ENCODE peak calls at places on chromosomes 3 and 15, in ten cellular contexts. N, W, D, Q, G, A, T, B, Y and X are unnamed samples. For H3K27me3, the result is how much of the 10 kb centered on the place peaks cover.

GRCh38 chr3:115999598-115999997 is 376.3 kb downstream of the GAP43 start:
- DNase-seq in N (peak), W (peak), D (no peak), Q (no peak), G (peak), A (no peak), T (no peak), B (no peak), Y (no peak), X (no peak)

GRCh38 chr15:69508659-69509058 is 56.0 kb downstream of the RPLP1 start:
- DNase-seq in N (no peak), W (no peak), D (no peak), Q (no peak), G (no peak), A (no peak), T (no peak), B (no peak), Y (no peak), X (no peak)

GRCh38 chr15:69093127-69093526 is 67.3 kb upstream of the GLCE start:
- DNase-seq in N (no peak), W (no peak), D (no peak), Q (no peak), G (peak), A (no peak), T (no peak), B (no peak), Y (no peak), X (peak)

GRCh38 chr3:189419683-189420082 is 211.5 kb upstream of the TP63 start:
- DNase-seq in N (peak), W (no peak), D (no peak), Q (no peak), G (no peak), A (no peak), T (no peak), B (no peak), Y (no peak), X (no peak)

GRCh38 chr15:85381850-85382751 is 1.7 kb downstream of the AKAP13 start:
- DNase-seq in N (no peak), W (no peak), D (no peak), Q (no peak), G (no peak), A (no peak), T (no peak), B (no peak), Y (no peak), X (no peak)

GRCh38 chr3:41169038-41169437 is 30.3 kb upstream of the CTNNB1 start:
- DNase-seq in N (no peak), W (no peak), D (no peak), Q (no peak), G (no peak), A (no peak), T (no peak), B (no peak), Y (no peak), X (no peak)

GRCh38 chr15:83282859-83283812 is 1.3 kb downstream of the BNC1 start:
- DNase-seq in N (peak), W (no peak), D (no peak), Q (peak), G (no peak), A (no peak), T (no peak), B (no peak), Y (peak), X (peak)

GRCh38 chr15:29936353-29937049 is 114.2 kb upstream of the TJP1 start:
- DNase-seq in N (peak), W (no peak), D (no peak), Q (no peak), G (peak), A (no peak), T (no peak), B (no peak), Y (no peak), X (no peak)

GRCh38 chr3:110193114-110193513 is 855.8 kb upstream of the DPPA4 start:
- DNase-seq in N (no peak), W (no peak), D (no peak), Q (no peak), G (no peak), A (no peak), T (no peak), B (no peak), Y (no peak), X (no peak)

GRCh38 chr3:117669761-117670160 is 960.2 kb downstream of the TUSC7 start:
- DNase-seq in N (no peak), W (no peak), D (no peak), Q (no peak), G (no peak), A (no peak), T (no peak), B (no peak), Y (no peak), X (no peak)

GRCh38 chr15:84658080-84658787 is at the start of gene NMB:
- DNase-seq in N (peak), W (peak), D (peak), Q (peak), G (peak), A (no peak), T (peak), B (peak), Y (peak), X (peak)

GRCh38 chr3:45687828-45688193 is 1.4 kb upstream of the SACM1L start:
- DNase-seq in N (no peak), W (no peak), D (no peak), Q (no peak), G (no peak), A (no peak), T (no peak), B (no peak), Y (no peak), X (no peak)

GRCh38 chr3:104521606-104522336 is 844.9 kb upstream of the ALCAM start:
- DNase-seq in N (no peak), W (no peak), D (no peak), Q (no peak), G (no peak), A (no peak), T (peak), B (peak), Y (peak), X (no peak)

GRCh38 chr3:197088370-197088769 is 58.8 kb upstream of the MELTF start:
- DNase-seq in N (no peak), W (no peak), D (no peak), Q (no peak), G (no peak), A (no peak), T (no peak), B (no peak), Y (no peak), X (no peak)

GRCh38 chr3:71010731-71011455 is 572.6 kb downstream of the FOXP1 start:
- DNase-seq in N (no peak), W (no peak), D (peak), Q (no peak), G (peak), A (no peak), T (no peak), B (peak), Y (no peak), X (no peak)

GRCh38 chr3:32443471-32443870 is 51.8 kb downstream of the CMTM7 start:
- DNase-seq in N (peak), W (no peak), D (no peak), Q (no peak), G (peak), A (no peak), T (no peak), B (no peak), Y (no peak), X (no peak)

GRCh38 chr3:46540550-46540949 is 25.6 kb downstream of the LRRC2 start:
- DNase-seq in N (no peak), W (no peak), D (no peak), Q (no peak), G (no peak), A (no peak), T (no peak), B (no peak), Y (no peak), X (no peak)

GRCh38 chr3:197154-197855 is 742 bp downstream of the CHL1 start:
- DNase-seq in N (no peak), W (peak), D (no peak), Q (no peak), G (no peak), A (no peak), T (no peak), B (no peak), Y (no peak), X (peak)

GRCh38 chr3:168624892-168625291 is 529.2 kb upstream of the GOLIM4 start:
- DNase-seq in N (no peak), W (no peak), D (no peak), Q (no peak), G (no peak), A (no peak), T (no peak), B (no peak), Y (no peak), X (no peak)

GRCh38 chr3:82581350-82581749 is 819.9 kb upstream of the GBE1 start:
- DNase-seq in N (no peak), W (no peak), D (no peak), Q (no peak), G (no peak), A (no peak), T (no peak), B (no peak), Y (no peak), X (no peak)

GRCh38 chr15:56871867-56872266 is 46.6 kb upstream of the TCF12 start:
- DNase-seq in N (no peak), W (no peak), D (no peak), Q (no peak), G (peak), A (no peak), T (no peak), B (no peak), Y (no peak), X (no peak)

GRCh38 chr15:70936326-70936725 is 43.7 kb downstream of the LRRC49 start:
- DNase-seq in N (peak), W (no peak), D (no peak), Q (no peak), G (peak), A (no peak), T (no peak), B (no peak), Y (no peak), X (no peak)

GRCh38 chr3:193910886-193911738 is 224.8 kb upstream of the HES1 start:
- DNase-seq in N (no peak), W (no peak), D (no peak), Q (no peak), G (no peak), A (no peak), T (no peak), B (no peak), Y (peak), X (no peak)

GRCh38 chr3:149258298-149258697 is 36.7 kb upstream of the CP start:
- DNase-seq in N (no peak), W (no peak), D (no peak), Q (peak), G (peak), A (no peak), T (no peak), B (no peak), Y (peak), X (peak)

GRCh38 chr3:38004415-38005075 is 14.0 kb downstream of the VILL start:
- DNase-seq in N (peak), W (peak), D (peak), Q (peak), G (peak), A (no peak), T (peak), B (peak), Y (peak), X (peak)

GRCh38 chr3:195245531-195245951 is 25.4 kb downstream of the XXYLT1 start:
- DNase-seq in N (no peak), W (no peak), D (no peak), Q (no peak), G (no peak), A (no peak), T (no peak), B (no peak), Y (no peak), X (no peak)

GRCh38 chr3:146499701-146500100 is 30.3 kb upstream of the PLSCR2 start:
- DNase-seq in N (no peak), W (no peak), D (no peak), Q (no peak), G (no peak), A (no peak), T (no peak), B (no peak), Y (no peak), X (no peak)

GRCh38 chr15:78620021-78620838 is 566 bp downstream of the CHRNA3 start:
- DNase-seq in N (no peak), W (no peak), D (no peak), Q (no peak), G (no peak), A (no peak), T (no peak), B (no peak), Y (no peak), X (no peak)
- H3K27me3 ChIP-seq in N (under half), W (half or more), D (under half), Q (under half), G (half or more), A (under half), T (half or more), B (under half), Y (under half), X (half or more)

GRCh38 chr3:52006017-52006819 is 10.5 kb upstream of the RPL29 start:
- DNase-seq in N (no peak), W (no peak), D (no peak), Q (no peak), G (no peak), A (no peak), T (no peak), B (no peak), Y (no peak), X (no peak)

GRCh38 chr3:52002768-52003167 is 7.1 kb upstream of the RPL29 start:
- DNase-seq in N (no peak), W (no peak), D (no peak), Q (no peak), G (no peak), A (no peak), T (no peak), B (no peak), Y (no peak), X (no peak)

GRCh38 chr3:52005571-52005986 is 9.9 kb upstream of the RPL29 start:
- DNase-seq in N (no peak), W (peak), D (no peak), Q (peak), G (peak), A (peak), T (no peak), B (no peak), Y (peak), X (no peak)

GRCh38 chr3:52004906-52005395 is 9.3 kb upstream of the RPL29 start:
- DNase-seq in N (no peak), W (no peak), D (no peak), Q (no peak), G (no peak), A (no peak), T (no peak), B (no peak), Y (no peak), X (no peak)

DNA sequence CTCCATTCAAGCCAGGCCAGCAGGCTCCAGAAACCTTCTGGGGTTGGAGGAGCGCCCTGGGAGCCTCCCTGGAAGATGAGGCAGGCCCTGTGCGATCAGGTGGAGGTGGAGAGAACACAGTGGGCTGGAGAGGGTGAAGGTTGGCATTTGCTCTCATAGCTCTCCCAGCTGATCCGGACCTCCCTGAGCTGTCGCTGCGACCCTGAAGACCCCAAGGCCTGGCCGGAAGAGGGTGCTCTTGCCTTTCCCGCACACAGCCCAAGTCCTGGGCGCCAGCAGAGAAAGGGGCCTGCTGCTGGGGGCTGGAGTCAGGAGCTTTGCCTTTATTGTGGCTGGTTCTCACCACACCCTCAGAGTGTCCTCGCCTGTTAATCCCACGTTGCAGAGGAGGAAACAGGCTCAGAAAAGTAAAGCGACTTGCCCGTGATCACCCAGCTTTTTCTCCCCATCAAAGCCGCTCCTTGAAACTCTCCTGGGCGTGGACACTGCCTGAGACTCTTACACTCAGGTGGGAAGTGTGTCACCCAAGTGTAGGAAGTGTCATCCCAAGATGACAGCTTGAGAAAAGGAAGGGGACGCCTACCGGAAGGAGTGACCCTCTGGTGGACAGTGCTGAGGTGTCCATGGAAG is 8.6 kb upstream of the RPL29 start:
- DNase-seq in N (peak), W (peak), D (no peak), Q (peak), G (peak), A (no peak), T (no peak), B (no peak), Y (peak), X (peak)
- TF ChIP-seq CTCF in N (peak), W (peak), D (no peak), Q (peak), G (peak), A (peak), T (no peak), B (no peak), Y (peak), X (peak)

DNA sequence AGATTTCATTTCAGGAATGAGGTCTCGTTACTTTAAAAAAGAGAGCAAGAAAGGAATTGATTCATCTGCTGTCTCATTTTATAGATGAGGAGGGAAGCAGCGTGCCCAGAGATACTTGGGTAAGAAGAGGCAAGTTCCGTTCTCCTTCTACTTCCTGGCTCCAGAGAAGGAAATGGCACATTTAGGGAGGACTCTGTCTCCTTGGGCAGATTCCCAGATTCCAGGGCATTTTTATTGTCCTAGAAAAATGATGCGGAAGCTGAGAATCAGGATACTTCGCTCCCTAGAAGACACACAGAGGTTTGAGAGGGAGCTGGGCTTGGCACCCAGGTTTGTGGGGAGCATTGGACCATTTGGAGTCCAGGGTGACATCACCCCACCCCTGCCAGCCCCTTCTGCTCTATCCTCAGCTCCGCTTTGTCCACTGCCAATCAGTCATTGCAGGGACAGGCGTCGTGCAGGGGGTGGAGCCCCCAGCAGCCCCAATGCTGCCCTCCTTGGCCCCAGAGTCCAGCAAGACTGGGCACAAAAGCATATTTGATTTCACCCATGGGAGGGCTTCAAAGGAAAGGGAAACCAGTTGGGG is 129.9 kb upstream of the MEF2A start:
- DNase-seq in N (no peak), W (no peak), D (no peak), Q (no peak), G (no peak), A (no peak), T (peak), B (no peak), Y (no peak), X (no peak)
- H3K27ac ChIP-seq in N (no peak), W (peak), D (no peak), Q (peak), G (no peak), A (no peak), T (peak), B (no peak), Y (no peak), X (peak)

GRCh38 chr15:31216210-31216911 is 110.3 kb upstream of the KLF13 start:
- DNase-seq in N (peak), W (peak), D (peak), Q (peak), G (no peak), A (no peak), T (peak), B (peak), Y (peak), X (peak)
- H3K27me3 ChIP-seq in N (under half), W (under half), D (under half), Q (under half), G (under half), A (under half), T (under half), B (under half), Y (under half), X (under half)